ENCODE peak calls at places on chromosome 2, in six cellular contexts. D is psoas muscle; W is CD8-positive, alpha-beta T cell; C is sigmoid colon; E is CD4-positive, alpha-beta memory T cell; M is colonic mucosa. V is an unnamed sample. For H3K9me3, the result is how much of the 10 kb centered on the place peaks cover.

GRCh38 chr2:231900975-231901374 is 25.2 kb downstream of the NPPC start:
- DNase-seq in E (no peak), W (no peak), D (no peak), M (no peak), C (peak), V (no peak)

GRCh38 chr2:48138898-48139297 is 232.6 kb upstream of the FBXO11 start:
- DNase-seq in W (no peak), D (no peak), E (no peak), C (no peak), M (no peak), V (no peak)

GRCh38 chr2:168091986-168092385 is 155.4 kb downstream of the STK39 start:
- DNase-seq in E (no peak), M (no peak), W (no peak), D (no peak), C (no peak), V (no peak)

GRCh38 chr2:42850016-42850805 is 57.8 kb upstream of the HAAO start:
- DNase-seq in W (no peak), M (no peak), D (no peak), C (no peak), E (no peak), V (no peak)

GRCh38 chr2:231342111-231342711 is 53.3 kb upstream of the B3GNT7 start:
- DNase-seq in D (no peak), C (no peak), M (no peak), E (no peak), W (no peak), V (no peak)

GRCh38 chr2:186342029-186342428 is 144.0 kb upstream of the ZC3H15 start:
- DNase-seq in W (no peak), D (no peak), E (no peak), C (no peak), M (no peak), V (no peak)

GRCh38 chr2:70767094-70767698 is 804 bp downstream of the ADD2 start:
- DNase-seq in D (no peak), C (no peak), E (no peak), M (no peak), W (peak), V (no peak)

GRCh38 chr2:215921884-215922283 is 91.5 kb downstream of the MREG start:
- DNase-seq in M (no peak), E (no peak), D (peak), W (no peak), C (no peak), V (no peak)

GRCh38 chr2:3151153-3151918 is 226.3 kb downstream of the EIPR1 start:
- DNase-seq in M (no peak), D (no peak), C (no peak), E (no peak), W (no peak), V (no peak)

DNA sequence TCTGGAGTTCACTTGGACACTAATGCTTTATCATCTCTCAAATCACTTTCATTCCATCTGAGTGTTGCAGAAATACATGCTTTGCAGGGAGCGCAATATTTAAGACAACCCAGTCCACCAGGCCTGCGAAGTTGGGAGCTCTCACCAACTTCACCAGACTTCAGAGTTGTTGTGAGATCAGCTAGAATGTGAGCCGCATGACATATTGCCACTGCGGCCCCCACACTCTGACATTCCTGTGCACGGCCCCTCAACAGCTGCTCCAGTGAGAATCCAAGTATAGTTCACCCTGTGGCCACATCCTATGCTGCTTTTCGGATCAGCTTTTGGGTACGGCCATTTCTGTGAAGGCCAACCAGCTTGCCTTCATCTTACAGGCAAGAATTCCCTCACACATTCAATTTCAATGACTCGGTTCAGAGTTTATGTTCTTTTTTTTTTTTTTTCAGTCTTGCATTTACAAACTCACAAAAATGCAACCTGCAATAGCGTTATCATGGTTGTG is 177.7 kb downstream of the SOX11 start:
- DNase-seq in W (no peak), M (no peak), D (no peak), E (no peak), C (no peak), V (no peak)
- H3K9me3 ChIP-seq in W (under half), M (under half), D (under half), E (under half), C (under half), V (under half)

GRCh38 chr2:238440767-238441166 is 14.0 kb downstream of the ASB1 start:
- DNase-seq in E (no peak), D (no peak), W (no peak), C (no peak), M (no peak), V (no peak)
- H3K9me3 ChIP-seq in E (under half), D (under half), W (under half), C (under half), M (under half), V (under half)

GRCh38 chr2:82491591-82491990 is 1967.5 kb downstream of the SUCLG1 start:
- DNase-seq in W (no peak), M (no peak), C (no peak), D (no peak), E (no peak), V (no peak)
- H3K9me3 ChIP-seq in W (under half), M (under half), C (under half), D (under half), E (under half), V (under half)

DNA sequence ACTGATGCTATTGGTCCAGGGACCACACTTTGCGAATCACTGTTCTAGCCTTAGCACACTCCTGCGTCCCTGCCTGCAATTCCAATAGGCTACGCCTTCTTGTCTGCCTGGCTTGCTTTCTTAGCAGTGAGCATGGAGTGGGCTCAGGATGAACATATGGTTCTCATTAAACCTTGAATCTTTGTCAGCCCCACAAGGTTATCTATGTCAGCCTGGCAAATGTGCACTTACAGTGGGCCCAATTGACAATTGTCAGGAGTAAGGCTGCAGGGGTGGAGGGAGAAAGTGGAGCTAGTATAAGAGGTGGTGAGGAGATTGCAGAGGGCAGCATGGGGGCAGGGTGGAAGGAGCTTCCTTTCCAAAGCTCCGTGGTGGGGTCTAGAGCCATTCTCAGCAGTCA is 438.2 kb upstream of the ST6GAL2 start:
- DNase-seq in D (no peak), C (no peak), W (no peak), E (no peak), M (no peak), V (no peak)
- H3K9me3 ChIP-seq in D (under half), C (under half), W (under half), E (under half), M (under half), V (under half)

GRCh38 chr2:79120194-79120713 is at the start of gene REG1A:
- DNase-seq in W (no peak), C (no peak), E (no peak), D (no peak), M (no peak), V (no peak)

GRCh38 chr2:79114797-79115494 is 5.3 kb upstream of the REG1A start:
- DNase-seq in D (no peak), M (no peak), W (no peak), C (no peak), E (no peak), V (no peak)

GRCh38 chr2:79122676-79123075 is 2.4 kb downstream of the REG1A start:
- DNase-seq in D (no peak), W (no peak), E (no peak), M (no peak), C (no peak), V (no peak)

GRCh38 chr2:79112269-79112668 is 8.0 kb upstream of the REG1A start:
- DNase-seq in W (no peak), M (no peak), D (no peak), C (no peak), E (no peak), V (no peak)

DNA sequence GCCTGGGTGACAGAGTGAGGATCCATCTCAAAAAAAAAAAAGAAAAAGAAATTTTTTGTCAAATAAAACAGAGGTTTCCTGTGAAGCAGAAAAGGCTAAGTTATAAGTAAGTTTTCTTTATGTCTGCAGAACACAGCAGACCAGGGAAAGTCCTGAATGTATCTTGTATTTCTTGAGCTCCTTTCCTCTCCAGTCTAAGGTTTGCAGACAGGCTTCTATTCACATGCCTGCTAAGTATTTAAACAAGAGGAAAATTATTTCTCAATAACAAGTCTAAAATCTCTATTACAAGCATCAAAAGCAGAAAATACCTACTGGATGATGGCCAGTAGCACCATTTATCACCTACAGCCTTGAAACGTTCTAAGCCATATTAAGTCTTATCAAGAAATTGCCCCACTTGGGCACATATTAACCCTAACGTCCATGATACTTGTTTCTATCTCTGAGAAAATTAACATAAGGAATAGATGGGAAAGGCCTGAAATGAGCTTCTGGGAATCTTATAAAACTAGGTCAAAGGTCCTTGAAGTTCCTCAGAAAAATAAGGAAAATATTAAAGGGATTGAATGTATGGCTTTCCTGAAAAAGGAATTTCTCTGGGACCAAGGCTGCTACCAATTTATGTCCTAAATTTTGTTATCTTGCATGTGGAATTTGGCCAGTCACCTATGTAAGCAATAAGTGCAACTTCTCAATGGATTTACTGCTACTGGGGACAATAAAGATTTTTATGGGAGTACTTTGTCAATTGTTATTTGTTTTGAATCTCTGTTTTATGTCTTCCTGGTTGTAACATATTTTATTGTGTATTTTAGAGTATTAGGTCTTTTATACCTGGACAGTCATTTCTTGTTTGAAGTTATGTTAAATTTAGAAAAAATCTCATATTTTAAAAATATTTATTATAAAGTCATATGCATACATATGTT is 3.0 kb upstream of the REG1A start:
- DNase-seq in M (no peak), D (no peak), W (no peak), C (no peak), E (no peak), V (no peak)
- H3K9me3 ChIP-seq in M (under half), D (under half), W (under half), C (under half), E (under half), V (under half)

GRCh38 chr2:195759877-195760276 is 102.9 kb downstream of the SLC39A10 start:
- DNase-seq in E (no peak), M (no peak), W (no peak), C (no peak), D (no peak), V (no peak)
- H3K9me3 ChIP-seq in E (under half), M (under half), W (under half), C (under half), D (under half), V (under half)

GRCh38 chr2:4295680-4296079 is 592.3 kb downstream of the DCDC2C start:
- DNase-seq in C (no peak), D (no peak), M (no peak), W (no peak), E (no peak), V (no peak)
- H3K9me3 ChIP-seq in C (under half), D (under half), M (under half), W (under half), E (under half), V (under half)

GRCh38 chr2:6841537-6842287 is 24.0 kb downstream of the CMPK2 start:
- DNase-seq in W (no peak), C (no peak), M (no peak), E (no peak), D (no peak), V (no peak)
- H3K9me3 ChIP-seq in W (under half), C (under half), M (under half), E (under half), D (under half), V (under half)

DNA sequence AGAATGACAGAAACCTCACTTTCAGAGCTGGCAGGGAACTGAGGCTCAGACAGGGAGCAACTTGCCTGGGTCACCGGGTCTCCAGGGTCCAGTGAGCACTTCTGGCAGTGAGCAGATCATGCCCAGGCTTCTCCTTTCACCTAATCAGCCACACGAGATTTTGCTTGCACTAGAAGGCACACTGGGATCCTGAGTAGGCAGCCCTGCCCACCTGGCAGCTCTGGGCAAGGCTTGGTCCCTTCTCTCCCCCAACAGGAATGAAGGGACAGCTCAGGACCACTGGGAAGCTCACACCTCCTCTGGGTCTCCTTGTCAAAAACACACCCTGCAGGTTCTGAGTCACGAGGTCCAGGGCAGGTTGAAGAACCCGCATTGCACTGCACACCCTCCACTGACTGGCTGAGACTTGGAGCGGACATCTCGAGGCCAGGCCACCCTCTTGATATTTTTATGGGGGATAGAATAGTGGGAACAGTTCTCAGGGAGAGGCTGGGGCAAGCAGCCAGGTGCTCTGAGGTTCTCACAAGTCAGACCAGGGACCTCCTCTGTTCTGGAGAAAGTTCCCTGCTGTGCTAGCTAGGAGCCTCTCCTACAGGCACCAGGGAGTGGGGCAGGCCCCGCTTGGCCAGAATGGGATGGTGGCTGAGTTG is 5.7 kb downstream of the MAL start:
- DNase-seq in D (no peak), W (no peak), C (no peak), E (no peak), M (no peak), V (no peak)
- H3K9me3 ChIP-seq in D (under half), W (under half), C (under half), E (under half), M (under half), V (under half)

DNA sequence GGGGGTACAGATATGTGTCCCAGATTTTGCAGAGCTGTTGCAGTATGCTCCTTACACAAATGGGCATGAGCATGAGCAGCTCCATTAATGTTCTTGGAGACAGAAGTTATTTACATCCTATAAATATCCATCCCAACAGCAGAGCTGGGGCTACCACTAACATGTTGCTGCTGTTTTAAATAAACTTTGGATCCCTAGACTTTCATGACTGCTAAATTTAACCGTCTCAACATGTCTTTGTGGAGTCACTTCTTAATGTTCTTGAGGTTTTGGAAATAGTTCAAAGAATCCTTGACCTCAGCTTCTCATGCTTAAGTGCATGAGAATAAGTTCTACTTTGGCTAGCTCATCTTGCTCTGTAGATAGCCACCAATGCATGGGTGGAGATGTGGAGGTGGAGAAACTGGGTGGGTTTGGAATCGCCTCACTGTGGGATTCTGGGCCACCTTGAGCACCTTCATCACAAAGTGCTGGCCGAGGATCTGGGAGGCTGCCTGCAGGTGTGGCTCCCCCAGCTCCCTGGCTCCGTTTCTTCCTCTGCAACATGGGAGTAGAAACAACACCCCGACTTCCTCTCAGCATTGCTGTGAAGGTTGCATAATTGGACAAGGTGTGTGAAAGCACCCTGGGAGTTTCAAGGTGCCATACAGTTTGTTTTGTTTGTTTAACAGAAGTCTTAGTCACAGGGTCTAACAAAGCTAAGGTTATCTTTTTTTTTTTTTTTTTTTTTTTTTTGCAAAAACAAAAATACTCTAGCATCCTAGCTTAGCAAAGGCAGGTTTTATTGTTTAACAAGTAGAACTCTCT is 307.2 kb downstream of the MYCN start:
- DNase-seq in M (no peak), W (peak), E (no peak), C (no peak), D (no peak), V (no peak)
- H3K9me3 ChIP-seq in M (under half), W (under half), E (under half), C (under half), D (under half), V (under half)